ENCODE peak calls at places on chromosomes 6 and 20, in four cellular contexts. U is endothelial cell of umbilical vein, D is neural progenitor cell, J is kidney epithelial cell. H is an unnamed sample. For H3K36me3, the result is how much of the 10 kb centered on the place peaks cover.

GRCh38 chr6:30002871-30003270 is 58.2 kb upstream of the POLR1H start:
- DNase-seq in U (no peak), J (no peak), D (no peak), H (peak)

GRCh38 chr20:59939052-59939878 is 840 bp downstream of the PPP1R3D start:
- DNase-seq in D (peak), J (no peak), U (no peak), H (no peak)

GRCh38 chr6:117919775-117920492 is 12.9 kb downstream of the SLC35F1 start:
- DNase-seq in U (no peak), D (peak), J (no peak), H (no peak)

GRCh38 chr6:134878136-134878535 is 71.8 kb downstream of the ALDH8A1 start:
- DNase-seq in D (no peak), U (no peak), J (no peak), H (no peak)

GRCh38 chr6:111750753-111751684 is 122.2 kb downstream of the FYN start:
- DNase-seq in J (no peak), U (peak), D (peak), H (no peak)

GRCh38 chr20:36542019-36542488 is 735 bp downstream of the MYL9 start:
- DNase-seq in J (no peak), D (peak), U (peak), H (peak)

GRCh38 chr20:63737940-63738686 is 1.5 kb upstream of the SLC2A4RG start:
- DNase-seq in U (no peak), D (peak), J (no peak), H (no peak)

GRCh38 chr6:139407718-139408222 is 33.3 kb upstream of the CITED2 start:
- DNase-seq in J (peak), D (peak), U (no peak), H (peak)

GRCh38 chr20:14709439-14709838 is 372.0 kb upstream of the FLRT3 start:
- DNase-seq in J (no peak), D (no peak), U (no peak), H (no peak)

GRCh38 chr6:6556738-6557503 is 31.6 kb upstream of the LY86 start:
- DNase-seq in U (peak), D (peak), J (no peak), H (peak)

GRCh38 chr20:39433461-39433860 is 471.3 kb downstream of the DHX35 start:
- DNase-seq in J (no peak), U (no peak), D (no peak), H (peak)

GRCh38 chr20:63060057-63060991 is 53.6 kb upstream of the BHLHE23 start:
- DNase-seq in J (no peak), U (no peak), D (no peak), H (no peak)

GRCh38 chr20:31485450-31486339 is 10.6 kb downstream of the REM1 start:
- DNase-seq in U (peak), D (no peak), J (no peak), H (no peak)

GRCh38 chr6:138424004-138424904 is 20.2 kb downstream of the HEBP2 start:
- DNase-seq in D (no peak), U (no peak), J (no peak), H (no peak)

GRCh38 chr6:106886444-106886843 is 88.1 kb downstream of the CD24 start:
- DNase-seq in D (no peak), U (no peak), J (no peak), H (peak)

GRCh38 chr20:20010639-20011500 is 6.3 kb upstream of the NAA20 start:
- DNase-seq in D (no peak), U (peak), J (peak), H (no peak)

GRCh38 chr6:156866181-156866862 is 89.1 kb downstream of the ARID1B start:
- DNase-seq in J (no peak), U (peak), D (no peak), H (peak)

GRCh38 chr20:53565254-53565653 is 28.4 kb downstream of the ZNF217 start:
- DNase-seq in D (no peak), U (no peak), J (no peak), H (no peak)

GRCh38 chr20:50670126-50670862 is 21.0 kb downstream of the RIPOR3 start:
- DNase-seq in J (peak), U (no peak), D (no peak), H (peak)

GRCh38 chr20:22684072-22684762 is 99.8 kb upstream of the FOXA2 start:
- DNase-seq in D (peak), U (peak), J (no peak), H (peak)

GRCh38 chr6:53287336-53288225 is 61.2 kb downstream of the ELOVL5 start:
- DNase-seq in D (peak), J (no peak), U (no peak), H (no peak)

GRCh38 chr6:52877168-52877567 is 32.3 kb downstream of the GSTA3 start:
- DNase-seq in D (no peak), J (peak), U (no peak), H (peak)

GRCh38 chr6:106974337-106974998 is at the start of gene CD24:
- DNase-seq in D (peak), U (no peak), J (no peak), H (no peak)

GRCh38 chr6:1105833-1106400 is 206.0 kb upstream of the FOXQ1 start:
- DNase-seq in U (no peak), J (no peak), D (no peak), H (peak)

GRCh38 chr6:106159531-106159940 is 73.4 kb downstream of the PRDM1 start:
- DNase-seq in D (no peak), J (peak), U (no peak), H (peak)

GRCh38 chr6:4778086-4778485 is 1.9 kb downstream of the CDYL start:
- DNase-seq in U (no peak), D (no peak), J (no peak), H (peak)

GRCh38 chr6:112214749-112215269 is 39.6 kb downstream of the LAMA4 start:
- DNase-seq in U (peak), D (no peak), J (no peak), H (no peak)

GRCh38 chr6:15389759-15390723 is 144.2 kb downstream of the JARID2 start:
- DNase-seq in U (peak), J (no peak), D (peak), H (no peak)

GRCh38 chr6:41488392-41489129 is 57.6 kb upstream of the FOXP4 start:
- DNase-seq in J (peak), U (peak), D (peak), H (peak)

GRCh38 chr20:53945478-53945877 is 124.9 kb downstream of the BCAS1 start:
- DNase-seq in U (no peak), J (no peak), D (no peak), H (no peak)

GRCh38 chr6:162726997-162727346 is 594 bp downstream of the PRKN start:
- DNase-seq in J (no peak), D (no peak), U (no peak), H (peak)

GRCh38 chr6:134795696-134796095 is 154.2 kb downstream of the ALDH8A1 start:
- DNase-seq in D (peak), J (no peak), U (peak), H (no peak)

GRCh38 chr6:78810698-78811097 is 56.7 kb upstream of the IRAK1BP1 start:
- DNase-seq in J (no peak), D (no peak), U (no peak), H (peak)

GRCh38 chr6:157513619-157514485 is 132.9 kb downstream of the ZDHHC14 start:
- DNase-seq in J (no peak), U (peak), D (no peak), H (no peak)

GRCh38 chr6:146543211-146543939 is at the start of gene RAB32:
- DNase-seq in D (peak), U (peak), J (peak), H (peak)

GRCh38 chr6:101178748-101179147 is 214.8 kb upstream of the GRIK2 start:
- DNase-seq in J (no peak), U (no peak), D (no peak), H (peak)

GRCh38 chr6:17585766-17586502 is 14.2 kb upstream of the FAM8A1 start:
- DNase-seq in U (peak), J (no peak), D (peak), H (peak)

GRCh38 chr6:141610741-141611140 is 522.0 kb upstream of the GJE1 start:
- DNase-seq in J (no peak), D (peak), U (peak), H (peak)

GRCh38 chr6:28634758-28635546 is 109.3 kb downstream of the GPX5 start:
- DNase-seq in J (no peak), U (no peak), D (peak), H (peak)

GRCh38 chr6:138001750-138002349 is 105.4 kb downstream of the PERP start:
- DNase-seq in J (no peak), U (peak), D (peak), H (peak)

GRCh38 chr6:130457605-130458004 is 91.8 kb downstream of the TMEM200A start:
- DNase-seq in D (no peak), J (no peak), U (no peak), H (no peak)
- TF ChIP-seq CTCF in D (no peak), J (no peak), U (no peak), H (no peak)

GRCh38 chr6:148835920-148836441 is 89.2 kb downstream of the UST start:
- DNase-seq in U (no peak), D (no peak), J (no peak), H (peak)
- H3K4me3 ChIP-seq in U (no peak), D (no peak), J (no peak), H (no peak)

GRCh38 chr20:25510202-25510601 is 75.1 kb downstream of the NINL start:
- DNase-seq in J (no peak), U (no peak), D (no peak), H (no peak)
- H3K36me3 ChIP-seq in J (under half), U (under half), D (under half), H (under half)

DNA sequence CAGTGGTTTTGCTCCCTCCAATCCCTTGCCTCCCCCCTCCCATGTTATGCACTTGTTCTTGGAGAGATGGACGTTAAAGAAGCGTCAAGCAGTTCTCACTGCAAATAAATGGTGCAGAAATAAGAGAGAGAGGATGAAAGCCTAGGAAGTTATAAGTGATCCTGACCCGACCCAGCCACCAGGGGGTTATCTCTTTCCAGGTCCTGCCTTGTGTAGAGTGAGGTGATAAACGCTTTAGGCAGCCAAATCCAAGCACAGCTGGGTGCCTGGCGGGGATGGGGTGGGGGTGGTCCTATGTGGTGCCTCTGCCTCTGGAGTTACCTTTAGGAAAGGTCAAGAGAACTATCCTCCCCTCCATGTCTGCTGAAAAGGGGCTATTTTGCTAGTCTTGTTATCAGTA is 9.1 kb upstream of the TFAP2A start:
- DNase-seq in J (no peak), D (no peak), U (no peak), H (no peak)
- TF ChIP-seq CTCF in J (peak), D (peak), U (no peak), H (peak)

GRCh38 chr20:1588166-1588868 is 30.8 kb upstream of the SIRPD start:
- DNase-seq in J (no peak), D (no peak), U (no peak), H (peak)

DNA sequence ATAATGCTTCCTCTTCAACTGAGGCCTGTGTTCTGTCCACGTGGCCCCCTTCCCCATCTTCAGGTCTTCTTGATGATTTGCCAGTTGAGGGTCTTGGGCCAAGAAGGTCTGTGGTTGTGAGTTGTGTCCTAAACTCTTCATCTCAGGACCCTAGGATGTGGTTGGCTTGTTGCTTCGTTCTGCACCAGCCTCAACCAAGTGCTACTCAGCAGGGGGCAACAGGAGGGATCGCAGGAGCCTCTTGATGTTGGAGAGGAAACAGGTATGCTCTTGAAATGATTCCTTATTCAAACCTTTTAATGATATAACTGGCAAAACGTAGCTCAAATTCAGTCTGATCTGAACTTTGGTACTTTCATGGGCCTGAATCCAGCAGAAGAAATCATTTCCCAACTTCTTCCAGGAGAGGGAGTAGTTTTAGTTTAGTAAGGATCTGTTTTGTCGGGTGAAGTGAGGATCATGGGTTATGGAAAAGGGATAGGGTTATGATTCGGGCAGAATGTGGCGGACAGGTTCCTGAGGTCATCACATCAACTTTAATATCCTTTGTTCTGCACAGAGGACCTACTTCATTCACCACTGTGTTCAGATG is 30.8 kb downstream of the SIRPB1 start:
- DNase-seq in D (no peak), J (no peak), U (no peak), H (no peak)
- H3K4me3 ChIP-seq in D (no peak), J (no peak), U (no peak), H (no peak)

H was measured in bronchial epithelial cell.